ENCODE peak calls at places on chromosomes 3 and 15, in nine cellular contexts. X is activated T-cell treated with anti-CD3 and anti-CD28 coated beads for 1 hour; V is iris pigment epithelial cell; F is stimulated activated CD4-positive, alpha-beta T cell treated with anti-CD3 and anti-CD28 coated beads, TNF-alpha, amount 100 ng/mL, for 4 hours; R is NCI-H2081; Q is GM12892; G is skeletal muscle cell; I is C1 segment of cervical spinal cord; U is effector memory CD4-positive, alpha-beta T cell. O is an unnamed sample.

GRCh38 chr15:74783808-74784175 is 1.9 kb downstream of the CSK start:
- DNase-seq in X (no peak), V (no peak), F (no peak), R (no peak), Q (no peak), G (no peak), I (no peak), U (no peak), O (no peak)

GRCh38 chr3:42809202-42809601 is at the start of gene ACKR2:
- DNase-seq in X (no peak), V (no peak), F (no peak), R (no peak), Q (no peak), G (no peak), I (no peak), U (no peak), O (no peak)

GRCh38 chr15:45326280-45326679 is 52.1 kb downstream of the GATM start:
- DNase-seq in X (no peak), V (no peak), F (no peak), R (no peak), Q (no peak), G (no peak), I (no peak), U (no peak), O (no peak)

GRCh38 chr3:123611077-123611476 is 26.2 kb upstream of the HACD2 start:
- DNase-seq in X (no peak), V (no peak), F (no peak), R (no peak), Q (no peak), G (no peak), I (no peak), U (no peak), O (no peak)

GRCh38 chr15:84928843-84929168 is 44.3 kb downstream of the SLC28A1 start:
- DNase-seq in X (no peak), V (no peak), F (no peak), R (no peak), Q (no peak), G (no peak), I (no peak), U (no peak), O (no peak)

GRCh38 chr3:53038679-53039375 is 7.0 kb downstream of the SFMBT1 start:
- DNase-seq in X (no peak), V (no peak), F (no peak), R (no peak), Q (no peak), G (no peak), I (no peak), U (no peak), O (no peak)

GRCh38 chr3:116238863-116239262 is 206.4 kb downstream of the LSAMP start:
- DNase-seq in X (no peak), V (no peak), F (no peak), R (no peak), Q (no peak), G (no peak), I (no peak), U (no peak), O (no peak)

GRCh38 chr3:188183452-188183851 is 29.5 kb downstream of the LPP start:
- DNase-seq in X (no peak), V (no peak), F (no peak), R (peak), Q (no peak), G (no peak), I (no peak), U (no peak), O (no peak)

GRCh38 chr3:53044371-53045106 is 1.3 kb downstream of the SFMBT1 start:
- DNase-seq in X (peak), V (peak), F (no peak), R (no peak), Q (no peak), G (no peak), I (peak), U (peak), O (peak)

GRCh38 chr3:66363133-66363532 is 137.7 kb downstream of the LRIG1 start:
- DNase-seq in X (no peak), V (peak), F (no peak), R (no peak), Q (no peak), G (no peak), I (no peak), U (no peak), O (no peak)

GRCh38 chr15:96125681-96126080 is 204.8 kb upstream of the NR2F2 start:
- DNase-seq in X (no peak), V (peak), F (no peak), R (no peak), Q (no peak), G (peak), I (no peak), U (no peak), O (no peak)

GRCh38 chr3:69086133-69086722 is 1.5 kb downstream of the ARL6IP5 start:
- DNase-seq in X (peak), V (peak), F (peak), R (peak), Q (no peak), G (peak), I (peak), U (peak), O (peak)

GRCh38 chr3:140553591-140553990 is 124.3 kb upstream of the TRIM42 start:
- DNase-seq in X (no peak), V (no peak), F (no peak), R (no peak), Q (no peak), G (no peak), I (no peak), U (no peak), O (no peak)

GRCh38 chr3:71658131-71658530 is 67.1 kb downstream of the EIF4E3 start:
- DNase-seq in X (no peak), V (peak), F (no peak), R (peak), Q (no peak), G (no peak), I (no peak), U (no peak), O (no peak)

GRCh38 chr3:25940935-25941334 is 151.0 kb downstream of the OXSM start:
- DNase-seq in X (no peak), V (no peak), F (no peak), R (no peak), Q (no peak), G (no peak), I (no peak), U (no peak), O (no peak)

GRCh38 chr15:63052961-63053698 is 10.6 kb downstream of the TPM1 start:
- DNase-seq in X (no peak), V (peak), F (no peak), R (no peak), Q (no peak), G (no peak), I (no peak), U (no peak), O (no peak)

GRCh38 chr15:40736575-40736974 is 18.5 kb downstream of the RMDN3 start:
- DNase-seq in X (no peak), V (no peak), F (no peak), R (no peak), Q (no peak), G (no peak), I (no peak), U (no peak), O (no peak)

GRCh38 chr15:54101664-54102270 is 123.5 kb downstream of the UNC13C start:
- DNase-seq in X (no peak), V (no peak), F (no peak), R (no peak), Q (no peak), G (no peak), I (no peak), U (no peak), O (no peak)

GRCh38 chr3:127899769-127900168 is 15.3 kb upstream of the KBTBD12 start:
- DNase-seq in X (no peak), V (no peak), F (no peak), R (no peak), Q (no peak), G (no peak), I (no peak), U (no peak), O (no peak)

GRCh38 chr3:3636815-3637214 is 162.4 kb upstream of the LRRN1 start:
- DNase-seq in X (no peak), V (no peak), F (no peak), R (no peak), Q (no peak), G (no peak), I (no peak), U (no peak), O (no peak)

GRCh38 chr3:184172681-184173373 is 1.8 kb upstream of the AP2M1 start:
- DNase-seq in X (no peak), V (peak), F (no peak), R (no peak), Q (no peak), G (peak), I (no peak), U (no peak), O (no peak)

GRCh38 chr15:63003836-63004610 is 38.5 kb upstream of the TPM1 start:
- DNase-seq in X (no peak), V (no peak), F (no peak), R (no peak), Q (no peak), G (no peak), I (no peak), U (no peak), O (no peak)

O was measured in activated T-helper 1 cell treated with Interleukin-2 at 50 U/mL for 16 hours.